ENCODE peak calls at places on chromosome 22, in seven cellular contexts. E, A, B, C, P, U and Q are unnamed samples.
A peak's percentile ranks its signal among the peaks of the same experiment; 100 is the strongest.

GRCh38 chr22:36764060-36764459 is 11.9 kb downstream of the IFT27 start:
- DNase-seq in E (no peak), A (no peak), B (no peak), C (peak; percentile 2), P (no peak), U (no peak), Q (no peak)

GRCh38 chr22:25487508-25487907 is 77.0 kb upstream of the GRK3 start:
- DNase-seq in E (no peak), A (no peak), B (no peak), C (no peak), P (no peak), U (no peak), Q (no peak)

GRCh38 chr22:36221799-36222751 is 17.3 kb downstream of the APOL2 start:
- DNase-seq in E (no peak), A (peak; percentile 58), B (no peak), C (peak; percentile 51), P (peak; percentile 77), U (peak; percentile 55), Q (peak; percentile 52)

GRCh38 chr22:18085188-18085587 is 7.4 kb downstream of the PEX26 start:
- DNase-seq in E (no peak), A (no peak), B (no peak), C (no peak), P (no peak), U (peak; percentile 70), Q (no peak)

GRCh38 chr22:39898997-39899396 is 1.9 kb upstream of the GRAP2 start:
- DNase-seq in E (no peak), A (no peak), B (no peak), C (no peak), P (no peak), U (no peak), Q (no peak)

GRCh38 chr22:45656577-45656976 is 15.1 kb upstream of the ATXN10 start:
- DNase-seq in E (no peak), A (no peak), B (no peak), C (no peak), P (no peak), U (no peak), Q (no peak)

GRCh38 chr22:40789131-40789530 is 30.0 kb downstream of the SLC25A17 start:
- DNase-seq in E (no peak), A (no peak), B (no peak), C (no peak), P (no peak), U (no peak), Q (no peak)

GRCh38 chr22:24459911-24460310 is 32.5 kb downstream of the ADORA2A start:
- DNase-seq in E (no peak), A (no peak), B (no peak), C (no peak), P (no peak), U (no peak), Q (no peak)

GRCh38 chr22:42962295-42963230 is 52.4 kb downstream of the PACSIN2 start:
- DNase-seq in E (no peak), A (no peak), B (no peak), C (peak; percentile 87), P (peak; percentile 53), U (peak; percentile 43), Q (peak; percentile 89)

GRCh38 chr22:39153220-39153860 is 860 bp upstream of the CBX7 start:
- DNase-seq in E (no peak), A (no peak), B (no peak), C (no peak), P (no peak), U (peak; percentile 25), Q (no peak)

GRCh38 chr22:21587803-21588611 is 20.5 kb downstream of the UBE2L3 start:
- DNase-seq in E (no peak), A (peak; percentile 54), B (peak; percentile 29), C (no peak), P (no peak), U (no peak), Q (no peak)

GRCh38 chr22:36921309-36922096 is 8.1 kb downstream of the CSF2RB start:
- DNase-seq in E (no peak), A (no peak), B (no peak), C (peak; percentile 63), P (no peak), U (no peak), Q (no peak)

GRCh38 chr22:38823076-38823475 is 20.8 kb downstream of the NPTXR start:
- DNase-seq in E (no peak), A (no peak), B (no peak), C (no peak), P (no peak), U (no peak), Q (no peak)

GRCh38 chr22:30649430-30650007 is 13.9 kb downstream of the SLC35E4 start:
- DNase-seq in E (no peak), A (peak; percentile 88), B (no peak), C (peak; percentile 57), P (peak; percentile 72), U (peak; percentile 84), Q (peak; percentile 86)

GRCh38 chr22:20438066-20438677 is 547 bp upstream of the SCARF2 start:
- DNase-seq in E (no peak), A (no peak), B (no peak), C (no peak), P (peak; percentile 59), U (peak; percentile 58), Q (no peak)